ENCODE peak calls at places on chromosomes 12 and 14, in four cellular contexts. S is skeletal muscle cell, O is cardiac muscle cell, R is AG04450. D is an unnamed sample.

GRCh38 chr12:64025174-64025958 is 180.9 kb downstream of the SRGAP1 start:
- DNase-seq in O (no peak), S (no peak), R (no peak), D (no peak)

GRCh38 chr12:34126239-34126641 is 103.9 kb downstream of the ALG10 start:
- DNase-seq in O (no peak), R (no peak), S (no peak), D (no peak)

GRCh38 chr14:64801800-64802199 is 77.9 kb downstream of the SPTB start:
- DNase-seq in O (peak), S (no peak), R (no peak), D (no peak)

GRCh38 chr14:96741151-96741977 is 55.8 kb upstream of the VRK1 start:
- DNase-seq in R (no peak), O (peak), S (no peak), D (peak)

GRCh38 chr14:77105554-77105953 is 7.5 kb downstream of the CIPC start:
- DNase-seq in S (no peak), O (no peak), R (no peak), D (no peak)

GRCh38 chr14:29028973-29029582 is 262.5 kb downstream of the FOXG1 start:
- DNase-seq in S (no peak), O (no peak), R (no peak), D (no peak)

GRCh38 chr12:111068281-111068680 is 147.9 kb upstream of the MYL2 start:
- DNase-seq in O (peak), S (no peak), R (no peak), D (peak)

GRCh38 chr12:16626991-16627390 is 21.0 kb upstream of the LMO3 start:
- DNase-seq in R (no peak), S (no peak), O (no peak), D (no peak)

GRCh38 chr12:7985802-7986418 is 46.6 kb upstream of the FOXJ2 start:
- DNase-seq in O (no peak), S (no peak), R (no peak), D (no peak)

GRCh38 chr14:76729953-76730505 is 31.2 kb upstream of the VASH1 start:
- DNase-seq in S (no peak), R (no peak), O (no peak), D (no peak)

GRCh38 chr12:64180951-64181350 is 41.1 kb downstream of the KICS2 start:
- DNase-seq in R (no peak), O (no peak), S (no peak), D (no peak)

GRCh38 chr14:23693252-23693775 is 57.1 kb downstream of the DHRS2 start:
- DNase-seq in S (no peak), R (no peak), O (no peak), D (no peak)

GRCh38 chr12:65522956-65523857 is 244.7 kb downstream of the MSRB3 start:
- DNase-seq in S (no peak), R (no peak), O (no peak), D (no peak)

GRCh38 chr12:126397071-126397571 is 1331.9 kb downstream of the AACS start:
- DNase-seq in O (no peak), R (no peak), S (peak), D (no peak)

GRCh38 chr14:55516776-55517175 is 63.2 kb upstream of the KTN1 start:
- DNase-seq in S (no peak), O (no peak), R (no peak), D (no peak)

GRCh38 chr14:105879503-105879866 is 353.1 kb downstream of the TMEM121 start:
- DNase-seq in O (no peak), S (no peak), R (no peak), D (no peak)

GRCh38 chr14:101174522-101174838 is 271.0 kb upstream of the RTL1 start:
- DNase-seq in O (peak), S (no peak), R (no peak), D (no peak)

GRCh38 chr12:87960557-87960956 is 68.6 kb downstream of the C12orf50 start:
- DNase-seq in S (no peak), R (no peak), O (no peak), D (no peak)

GRCh38 chr14:27605298-27605697 is 1007.5 kb upstream of the NOVA1 start:
- DNase-seq in O (no peak), R (no peak), S (no peak), D (no peak)

GRCh38 chr12:132560421-132560830 is 50.0 kb downstream of the LRCOL1 start:
- DNase-seq in O (peak), R (no peak), S (no peak), D (no peak)

GRCh38 chr12:21551811-21552469 is 25.8 kb downstream of the SPX start:
- DNase-seq in O (no peak), S (no peak), R (no peak), D (no peak)

GRCh38 chr14:20976291-20976690 is 13.5 kb upstream of the METTL17 start:
- DNase-seq in S (no peak), R (no peak), O (no peak), D (no peak)

GRCh38 chr12:39752482-39753147 is 133.0 kb upstream of the ABCD2 start:
- DNase-seq in S (no peak), R (no peak), O (no peak), D (no peak)

GRCh38 chr12:122413516-122414404 is 8.7 kb downstream of the CLIP1 start:
- DNase-seq in O (no peak), S (no peak), R (no peak), D (no peak)

GRCh38 chr12:20601668-20602280 is 93.4 kb upstream of the SLCO1C1 start:
- DNase-seq in S (peak), O (peak), R (no peak), D (no peak)

GRCh38 chr14:105474478-105475268 is at the start of gene CRIP2:
- DNase-seq in R (no peak), S (no peak), O (peak), D (peak)

GRCh38 chr12:98421336-98421735 is 94.1 kb upstream of the TMPO start:
- DNase-seq in O (no peak), S (no peak), R (no peak), D (no peak)

GRCh38 chr12:41476499-41476898 is 288.4 kb downstream of the PDZRN4 start:
- DNase-seq in O (no peak), R (no peak), S (no peak), D (no peak)

GRCh38 chr14:24308342-24309124 is 756 bp upstream of the CIDEB start:
- DNase-seq in R (no peak), O (no peak), S (no peak), D (no peak)

GRCh38 chr12:130764475-130765185 is 48.5 kb upstream of the RIMBP2 start:
- DNase-seq in S (no peak), R (no peak), O (peak), D (no peak)

GRCh38 chr12:7638764-7639570 is 26.7 kb downstream of the APOBEC1 start:
- DNase-seq in S (peak), R (peak), O (peak), D (peak)

GRCh38 chr12:58176296-58176869 is 235.0 kb downstream of the ATP23 start:
- DNase-seq in R (no peak), S (no peak), O (peak), D (no peak)

GRCh38 chr12:18703326-18703725 is 34.5 kb downstream of the PLCZ1 start:
- DNase-seq in R (no peak), O (no peak), S (no peak), D (no peak)

GRCh38 chr14:65790185-65790815 is 377.8 kb downstream of the FUT8 start:
- DNase-seq in O (peak), S (no peak), R (no peak), D (no peak)

GRCh38 chr14:96762650-96763049 is 34.5 kb upstream of the VRK1 start:
- DNase-seq in R (no peak), O (peak), S (peak), D (peak)

GRCh38 chr14:36665887-36666415 is 4.3 kb downstream of the PAX9 start:
- DNase-seq in S (no peak), O (no peak), R (no peak), D (no peak)

GRCh38 chr12:67943295-67943892 is 45.9 kb upstream of the IFNG-AS1 start:
- DNase-seq in R (peak), S (no peak), O (peak), D (peak)

GRCh38 chr14:26896447-26896846 is 298.6 kb upstream of the NOVA1 start:
- DNase-seq in R (no peak), O (no peak), S (peak), D (no peak)

GRCh38 chr12:89948266-89949175 is 239.9 kb upstream of the ATP2B1 start:
- DNase-seq in S (no peak), R (no peak), O (no peak), D (no peak)

GRCh38 chr12:132576701-132577100 is 33.7 kb downstream of the LRCOL1 start:
- DNase-seq in R (no peak), S (no peak), O (no peak), D (no peak)

DNA sequence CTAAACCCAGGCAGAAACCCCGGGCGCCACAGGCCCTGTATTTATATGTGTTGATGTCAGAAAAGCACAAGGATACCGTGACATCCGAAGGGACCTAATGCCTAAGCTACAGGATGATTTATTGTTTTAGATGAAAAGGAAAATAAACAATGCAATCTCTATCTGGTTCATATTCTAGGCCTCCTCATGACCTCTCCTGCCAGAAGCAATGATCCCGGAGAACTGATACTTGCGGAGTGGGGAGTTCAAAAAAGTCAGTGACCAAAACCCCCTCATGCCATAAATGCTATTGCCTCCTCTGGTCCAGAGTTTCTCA is 849 bp upstream of the CSRP2 start:
- DNase-seq in R (no peak), O (no peak), S (no peak), D (no peak)
- H3K4me3 ChIP-seq in R (peak), O (peak), S (peak), D (no peak)

DNA sequence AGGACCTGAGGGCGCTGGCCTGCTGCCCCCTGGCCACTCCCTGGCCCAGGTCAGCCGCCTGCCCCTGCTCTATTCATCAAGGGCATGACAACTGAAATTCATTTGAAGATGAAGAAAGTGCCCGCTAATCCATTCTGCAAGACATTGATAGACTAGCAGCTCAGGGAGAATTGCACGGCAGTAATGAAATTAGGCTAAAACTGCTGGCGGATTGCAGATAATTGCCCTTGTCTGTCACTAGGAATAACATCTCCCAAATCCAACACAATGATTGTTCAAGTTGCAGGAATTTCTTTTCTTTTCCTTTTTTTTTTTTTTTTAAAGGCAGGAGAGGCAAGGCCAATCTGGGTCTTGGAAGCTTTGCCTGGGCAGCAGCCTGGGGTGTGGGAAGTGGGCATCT is 44.5 kb downstream of the MVK start:
- DNase-seq in R (no peak), O (no peak), S (no peak), D (no peak)
- H3K4me3 ChIP-seq in R (no peak), O (no peak), S (no peak), D (no peak)

GRCh38 chr12:54448344-54448743 is 25.1 kb downstream of the GTSF1 start:
- DNase-seq in R (no peak), O (no peak), S (no peak), D (no peak)
- H3K4me3 ChIP-seq in R (no peak), O (no peak), S (no peak), D (no peak)

DNA sequence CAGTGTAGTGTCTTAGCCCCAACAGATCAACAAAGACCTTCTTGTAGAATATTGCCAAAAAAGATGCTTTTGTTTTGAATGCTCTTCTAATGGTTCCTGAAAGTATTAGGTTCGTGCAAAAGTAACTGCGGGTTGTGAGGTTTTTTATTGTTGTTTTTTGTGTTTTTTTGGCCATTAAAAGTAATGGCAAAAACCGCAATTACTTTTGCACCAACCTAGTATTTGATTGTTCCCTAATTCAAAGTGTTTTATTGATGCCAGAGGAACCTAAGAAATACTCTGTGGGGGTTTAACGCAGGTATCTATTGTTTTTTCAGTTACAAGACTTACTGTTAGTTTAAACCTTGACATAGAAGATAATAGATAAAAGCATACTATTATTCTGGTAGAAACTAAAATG is 150.8 kb upstream of the DAAM1 start:
- DNase-seq in S (no peak), R (no peak), O (no peak), D (no peak)
- H3K4me3 ChIP-seq in S (no peak), R (no peak), O (no peak), D (no peak)

DNA sequence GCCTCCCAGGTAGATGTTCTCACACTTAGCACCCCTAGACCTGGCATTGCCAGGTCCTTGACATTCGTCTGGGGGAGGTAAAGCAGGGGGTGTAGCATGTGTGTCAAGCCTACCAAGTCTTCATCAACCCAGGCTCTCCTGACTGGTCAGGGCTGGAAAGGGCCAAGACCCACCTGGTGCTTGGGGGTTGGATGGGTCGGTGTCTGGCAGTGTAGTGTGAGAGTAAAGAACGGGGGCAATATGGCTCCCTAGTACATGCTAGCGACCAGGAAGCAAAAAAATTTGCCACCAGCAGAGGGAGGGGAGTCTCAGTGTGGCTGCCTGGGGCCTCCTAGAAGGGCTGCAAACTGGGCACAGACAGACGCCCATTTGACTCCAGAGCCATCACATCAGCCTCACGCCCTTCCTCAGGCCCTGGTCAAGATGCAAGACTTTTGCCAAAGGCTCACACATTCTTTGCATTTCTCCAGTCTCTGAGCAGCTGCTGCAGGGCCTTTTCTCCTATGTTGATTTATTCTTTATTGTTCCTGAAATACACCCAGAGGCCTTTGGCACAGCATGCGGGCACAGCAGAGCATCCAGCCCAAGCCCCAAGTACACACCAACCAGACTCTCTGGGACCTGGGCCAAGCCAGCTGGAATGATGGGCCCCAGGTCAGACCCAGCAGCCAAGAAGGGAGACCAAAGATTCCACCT is 38.3 kb upstream of the PNMA1 start:
- DNase-seq in R (no peak), S (peak), O (no peak), D (no peak)
- H3K4me3 ChIP-seq in R (no peak), S (no peak), O (no peak), D (peak)

GRCh38 chr12:91180162-91180561 is 2.5 kb downstream of the DCN start:
- DNase-seq in R (no peak), O (no peak), S (no peak), D (no peak)
- H3K4me3 ChIP-seq in R (peak), O (no peak), S (peak), D (no peak)

GRCh38 chr12:3353621-3354020 is 137.4 kb upstream of the PRMT8 start:
- DNase-seq in O (no peak), R (no peak), S (no peak), D (no peak)
- H3K4me3 ChIP-seq in O (no peak), R (no peak), S (no peak), D (no peak)

DNA sequence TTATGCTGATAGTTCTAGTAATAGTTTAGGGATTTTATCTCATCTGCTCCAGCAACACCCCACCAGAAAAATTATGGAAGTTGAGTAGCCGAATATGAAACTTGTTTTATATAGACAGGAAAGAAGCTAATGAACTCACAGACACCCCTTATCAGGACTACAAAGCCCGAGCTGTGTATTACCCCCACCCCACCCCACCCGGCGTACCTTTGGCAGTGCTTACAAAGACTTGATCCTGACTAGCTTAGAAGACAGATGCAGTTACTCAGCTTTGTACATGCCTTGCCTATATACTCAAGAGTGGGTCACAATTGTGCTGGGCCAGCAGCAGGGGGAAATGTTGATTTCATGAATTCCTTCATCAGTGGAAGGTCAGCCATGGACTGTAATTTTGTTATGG is 22.4 kb downstream of the PROX2 start:
- DNase-seq in S (no peak), O (no peak), R (no peak), D (no peak)
- H3K4me3 ChIP-seq in S (no peak), O (no peak), R (no peak), D (no peak)

GRCh38 chr14:68787235-68787727 is 5.6 kb downstream of the ZFP36L1 start:
- DNase-seq in O (no peak), R (no peak), S (no peak), D (no peak)
- H3K4me3 ChIP-seq in O (peak), R (peak), S (peak), D (peak)

GRCh38 chr12:50563434-50563787 is 58.6 kb downstream of the DIP2B start:
- DNase-seq in S (no peak), O (no peak), R (no peak), D (no peak)
- H3K4me3 ChIP-seq in S (no peak), O (no peak), R (no peak), D (no peak)